ENCODE peak calls at places on chromosome 14, in eight cellular contexts. C is testis, K is right lobe of liver, X is neural progenitor cell, J is heart right ventricle, B is colonic mucosa, E is tibial artery, D is transverse colon. H is an unnamed sample. For H3K4me1, the result is how much of the 10 kb centered on the place peaks cover.

GRCh38 chr14:100677152-100677924 is 49.4 kb upstream of the DLK1 start:
- DNase-seq in K (no peak), D (no peak), E (no peak), B (no peak), X (no peak), C (peak), J (peak), H (no peak)

GRCh38 chr14:92317511-92317910 is 5.5 kb upstream of the SLC24A4 start:
- DNase-seq in K (no peak), X (no peak), D (no peak), E (peak), B (no peak), J (no peak), C (no peak), H (no peak)

GRCh38 chr14:48963231-48963630 is 622.9 kb downstream of the RPS29 start:
- DNase-seq in B (no peak), C (no peak), J (no peak), E (no peak), K (no peak), D (no peak), X (no peak), H (no peak)

GRCh38 chr14:85154714-85155113 is 375.2 kb upstream of the FLRT2 start:
- DNase-seq in D (no peak), E (no peak), C (no peak), K (no peak), B (no peak), X (no peak), J (no peak), H (no peak)

GRCh38 chr14:38616959-38617358 is 361.1 kb upstream of the CLEC14A start:
- DNase-seq in D (no peak), K (no peak), J (no peak), B (no peak), C (no peak), E (no peak), X (no peak), H (peak)

GRCh38 chr14:37034410-37035285 is 137.8 kb downstream of the SLC25A21 start:
- DNase-seq in C (no peak), D (no peak), K (no peak), E (no peak), X (no peak), J (no peak), B (no peak), H (no peak)

GRCh38 chr14:39880965-39881364 is 448.7 kb upstream of the FBXO33 start:
- DNase-seq in K (no peak), D (no peak), X (no peak), J (no peak), E (no peak), C (no peak), B (no peak), H (no peak)

GRCh38 chr14:44657688-44658388 is 150.8 kb upstream of the FSCB start:
- DNase-seq in B (no peak), D (no peak), X (peak), E (no peak), J (no peak), C (peak), K (no peak), H (no peak)

GRCh38 chr14:94058674-94059138 is 22.3 kb downstream of the DDX24 start:
- DNase-seq in B (no peak), D (no peak), J (no peak), E (no peak), K (no peak), X (no peak), C (peak), H (no peak)

GRCh38 chr14:34951286-34951685 is 31.5 kb upstream of the SRP54 start:
- DNase-seq in J (no peak), E (no peak), C (no peak), B (no peak), X (no peak), D (no peak), K (no peak), H (no peak)

GRCh38 chr14:100084591-100084990 is 19.4 kb downstream of the EVL start:
- DNase-seq in J (no peak), B (no peak), K (no peak), C (peak), X (no peak), E (no peak), D (no peak), H (no peak)

GRCh38 chr14:22140623-22141022 is 448.4 kb downstream of the DAD1 start:
- DNase-seq in E (no peak), K (no peak), C (no peak), B (no peak), X (no peak), D (no peak), J (no peak), H (no peak)

GRCh38 chr14:28751467-28752058 is 15.0 kb upstream of the FOXG1 start:
- DNase-seq in B (peak), C (peak), X (peak), K (no peak), J (no peak), E (no peak), D (no peak), H (no peak)

GRCh38 chr14:45426685-45427282 is 173.8 kb upstream of the MIS18BP1 start:
- DNase-seq in D (no peak), C (no peak), E (no peak), X (peak), K (no peak), B (no peak), J (no peak), H (no peak)

GRCh38 chr14:92503756-92504491 is 9.7 kb upstream of the RIN3 start:
- DNase-seq in J (no peak), D (no peak), X (no peak), E (no peak), B (no peak), C (peak), K (peak), H (no peak)

GRCh38 chr14:100077441-100077840 is 12.2 kb downstream of the EVL start:
- DNase-seq in D (no peak), K (no peak), B (peak), J (no peak), E (no peak), C (peak), X (no peak), H (no peak)

GRCh38 chr14:105141486-105142281 is 26.9 kb downstream of the JAG2 start:
- DNase-seq in X (no peak), K (peak), E (peak), D (peak), B (no peak), J (no peak), C (no peak), H (no peak)

GRCh38 chr14:77061630-77062029 is 33.1 kb upstream of the IRF2BPL start:
- DNase-seq in X (no peak), C (no peak), B (no peak), D (no peak), K (no peak), E (no peak), J (no peak), H (no peak)

GRCh38 chr14:101591582-101591981 is 30.3 kb downstream of the DIO3 start:
- DNase-seq in J (no peak), B (no peak), D (no peak), E (no peak), C (no peak), X (no peak), K (no peak), H (no peak)

GRCh38 chr14:64747327-64747726 is 43.1 kb downstream of the PLEKHG3 start:
- DNase-seq in D (no peak), J (no peak), X (no peak), C (no peak), E (no peak), B (no peak), K (no peak), H (no peak)

GRCh38 chr14:64743061-64743460 is 38.8 kb downstream of the PLEKHG3 start:
- DNase-seq in C (no peak), J (no peak), D (no peak), E (no peak), B (no peak), X (no peak), K (no peak), H (no peak)

GRCh38 chr14:64746298-64747250 is 42.4 kb downstream of the PLEKHG3 start:
- DNase-seq in E (no peak), J (no peak), B (no peak), K (no peak), D (no peak), C (no peak), X (no peak), H (no peak)

GRCh38 chr14:64748521-64748920 is 44.3 kb downstream of the PLEKHG3 start:
- DNase-seq in K (no peak), J (no peak), X (no peak), E (no peak), C (no peak), B (no peak), D (no peak), H (no peak)

DNA sequence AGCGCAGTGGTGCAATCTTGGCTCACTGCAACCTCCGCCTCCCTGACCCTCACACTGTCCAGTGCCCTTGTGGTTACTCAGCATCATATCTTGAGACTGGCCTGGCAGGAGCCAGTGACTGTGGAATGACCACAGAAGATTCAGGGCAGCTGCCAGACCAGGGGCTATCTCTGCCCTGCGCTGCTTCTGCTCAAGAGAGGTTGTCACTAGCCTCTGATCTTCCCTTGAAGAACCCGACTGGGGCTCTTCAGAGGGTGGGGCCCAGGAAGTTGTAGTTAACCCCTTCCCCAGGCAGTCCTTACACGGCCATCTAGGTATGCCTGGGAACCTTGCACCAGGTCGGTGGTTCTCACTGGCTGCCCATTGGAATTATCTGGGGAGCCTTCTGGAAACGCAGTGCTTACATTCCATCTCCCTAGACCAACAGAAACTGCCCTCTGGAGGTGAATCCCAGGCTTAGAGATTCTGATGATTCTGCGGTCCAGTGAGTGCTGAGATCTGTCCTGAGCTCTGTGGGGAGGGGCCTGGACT is 41.4 kb downstream of the PLEKHG3 start:
- DNase-seq in D (no peak), J (no peak), C (no peak), B (no peak), E (peak), X (peak), K (no peak), H (no peak)
- TF ChIP-seq CTCF in D (no peak), J (peak), C (no peak), B (no peak), E (no peak), X (peak), K (no peak), H (no peak)

GRCh38 chr14:69483765-69484443 is 624 bp upstream of the PLEKHD1 start:
- DNase-seq in C (peak), B (no peak), D (peak), K (no peak), X (peak), J (peak), E (no peak), H (no peak)

GRCh38 chr14:69485261-69485660 is 733 bp downstream of the PLEKHD1 start:
- DNase-seq in B (no peak), E (no peak), X (no peak), D (no peak), C (no peak), K (no peak), J (no peak), H (no peak)

GRCh38 chr14:69485701-69486100 is 1.2 kb downstream of the PLEKHD1 start:
- DNase-seq in J (no peak), E (no peak), K (no peak), C (no peak), B (no peak), X (no peak), D (no peak), H (no peak)

GRCh38 chr14:69481815-69482568 is 2.5 kb upstream of the PLEKHD1 start:
- DNase-seq in D (no peak), K (no peak), B (no peak), E (no peak), J (no peak), C (no peak), X (no peak), H (no peak)

GRCh38 chr14:69484444-69485113 is at the start of gene PLEKHD1:
- DNase-seq in B (peak), K (no peak), J (no peak), C (no peak), X (peak), E (no peak), D (no peak), H (peak)
- H3K4me3 ChIP-seq in B (peak), K (peak), J (peak), C (peak), X (peak), E (peak), D (peak), H (peak)

GRCh38 chr14:75164809-75165208 is 11.6 kb downstream of the TMED10 start:
- DNase-seq in K (no peak), J (no peak), E (no peak), B (no peak), C (no peak), X (no peak), D (no peak), H (no peak)
- H3K4me1 ChIP-seq in K (half or more), J (half or more), E (half or more), B (under half), C (half or more), X (under half), D (under half), H (half or more)

DNA sequence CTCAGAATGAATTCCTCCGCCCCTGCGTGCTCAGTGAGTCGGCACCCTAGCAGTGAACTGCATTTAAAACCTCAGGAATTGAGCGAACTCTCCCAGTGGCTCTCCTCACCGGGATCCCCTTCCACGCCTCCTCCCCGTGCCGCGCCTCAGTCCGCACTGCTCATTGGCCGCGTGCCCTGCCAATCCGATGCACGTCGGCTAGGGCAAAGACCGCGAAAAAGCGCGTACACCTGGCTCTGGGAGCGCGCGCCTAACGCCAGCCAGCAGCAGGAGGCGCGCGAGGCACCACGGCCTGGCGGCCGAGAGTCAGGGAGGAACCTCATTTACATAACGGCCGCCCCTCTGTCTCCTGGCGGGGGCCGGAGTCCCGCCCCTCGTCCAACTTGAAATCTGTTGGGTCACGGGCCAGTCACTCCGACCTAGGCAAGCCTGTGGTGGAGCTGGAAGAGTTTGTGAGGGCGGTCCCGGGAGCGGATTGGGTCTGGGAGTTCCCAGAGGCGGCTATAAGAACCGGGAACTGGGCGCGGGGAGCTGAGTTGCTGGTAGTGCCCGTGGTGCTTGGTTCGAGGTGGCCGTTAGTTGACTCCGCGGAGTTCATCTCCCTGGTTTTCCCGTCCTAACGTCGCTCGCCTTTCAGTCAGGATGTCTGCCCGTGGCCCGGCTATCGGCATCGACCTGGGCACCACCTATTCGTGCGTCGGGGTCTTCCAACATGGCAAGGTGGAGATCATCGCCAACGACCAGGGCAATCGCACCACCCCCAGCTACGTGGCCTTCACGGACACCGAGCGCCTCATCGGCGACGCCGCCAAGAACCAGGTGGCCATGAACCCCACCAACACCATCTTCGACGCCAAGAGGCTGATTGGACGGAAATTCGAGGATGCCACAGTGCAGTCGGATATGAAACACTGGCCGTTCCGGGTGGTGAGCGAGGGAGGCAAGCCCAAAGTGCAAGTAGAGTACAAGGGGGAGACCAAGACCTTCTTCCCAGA is at the start of gene HSPA2:
- DNase-seq in B (peak), X (peak), K (peak), D (peak), J (peak), E (peak), C (peak), H (peak)
- TF ChIP-seq CTCF in B (peak), X (peak), K (peak), D (peak), J (peak), E (peak), C (peak), H (peak)

DNA sequence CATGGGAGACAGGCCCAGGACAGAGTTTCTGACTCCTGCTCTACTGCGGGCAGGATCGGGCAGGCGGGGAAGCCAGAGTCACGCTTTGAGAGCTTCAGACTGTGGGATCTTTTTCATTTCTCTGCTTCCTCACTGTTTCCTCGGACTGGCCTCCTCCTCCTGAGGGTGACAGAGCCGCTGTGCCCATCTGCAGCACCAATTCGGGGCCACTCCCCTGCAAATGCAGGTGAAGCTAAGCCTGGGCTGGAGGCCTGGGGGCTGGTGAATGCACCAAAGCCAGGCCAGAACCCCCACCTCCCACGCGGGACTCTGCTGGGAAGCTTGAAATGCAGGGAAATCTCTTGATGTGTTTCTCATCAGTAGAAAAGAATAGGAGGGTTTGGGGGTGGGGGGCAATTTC is 77.5 kb downstream of the FOXN3 start:
- DNase-seq in B (no peak), J (no peak), K (no peak), E (no peak), X (no peak), D (no peak), C (no peak), H (no peak)
- H3K4me3 ChIP-seq in B (no peak), J (no peak), K (no peak), E (no peak), X (no peak), D (no peak), C (no peak), H (no peak)

DNA sequence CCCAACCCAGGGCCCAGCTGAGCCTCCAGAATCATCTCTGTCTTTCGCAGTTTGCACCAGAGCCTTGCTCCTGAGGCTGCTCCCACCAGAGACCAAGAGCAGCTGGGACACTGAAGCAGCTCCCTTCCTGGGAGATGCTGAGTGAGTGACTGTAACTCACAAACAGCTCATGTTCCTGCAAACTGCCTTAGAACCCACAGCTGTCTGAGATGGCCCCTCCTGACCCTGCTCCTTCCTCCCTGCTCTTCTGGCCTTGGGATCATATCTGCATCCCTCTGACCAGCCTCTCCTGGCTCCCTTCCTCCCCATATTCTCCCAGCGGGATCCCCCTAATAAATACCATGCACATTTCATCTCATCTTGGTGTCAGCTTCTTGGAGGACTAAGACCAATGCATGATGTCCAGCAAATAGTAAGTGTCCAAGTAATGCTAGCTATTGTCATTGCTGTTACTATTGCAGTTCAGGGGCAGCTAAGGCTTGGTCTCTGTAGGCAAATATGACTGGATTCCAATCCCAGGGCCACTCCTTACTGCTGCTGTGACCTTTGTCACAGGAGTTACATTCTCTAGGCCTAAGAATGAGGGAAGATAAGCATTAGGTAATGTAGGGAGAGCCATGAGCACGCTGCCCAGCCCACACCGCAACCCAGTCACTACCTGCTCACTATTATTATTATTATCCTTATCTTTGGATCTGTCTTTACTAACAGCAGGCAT is 47.9 kb downstream of the SYNE3 start:
- DNase-seq in J (no peak), X (no peak), E (no peak), D (peak), C (no peak), K (no peak), B (peak), H (no peak)
- H3K4me1 ChIP-seq in J (half or more), X (under half), E (under half), D (under half), C (under half), K (under half), B (under half), H (under half)

DNA sequence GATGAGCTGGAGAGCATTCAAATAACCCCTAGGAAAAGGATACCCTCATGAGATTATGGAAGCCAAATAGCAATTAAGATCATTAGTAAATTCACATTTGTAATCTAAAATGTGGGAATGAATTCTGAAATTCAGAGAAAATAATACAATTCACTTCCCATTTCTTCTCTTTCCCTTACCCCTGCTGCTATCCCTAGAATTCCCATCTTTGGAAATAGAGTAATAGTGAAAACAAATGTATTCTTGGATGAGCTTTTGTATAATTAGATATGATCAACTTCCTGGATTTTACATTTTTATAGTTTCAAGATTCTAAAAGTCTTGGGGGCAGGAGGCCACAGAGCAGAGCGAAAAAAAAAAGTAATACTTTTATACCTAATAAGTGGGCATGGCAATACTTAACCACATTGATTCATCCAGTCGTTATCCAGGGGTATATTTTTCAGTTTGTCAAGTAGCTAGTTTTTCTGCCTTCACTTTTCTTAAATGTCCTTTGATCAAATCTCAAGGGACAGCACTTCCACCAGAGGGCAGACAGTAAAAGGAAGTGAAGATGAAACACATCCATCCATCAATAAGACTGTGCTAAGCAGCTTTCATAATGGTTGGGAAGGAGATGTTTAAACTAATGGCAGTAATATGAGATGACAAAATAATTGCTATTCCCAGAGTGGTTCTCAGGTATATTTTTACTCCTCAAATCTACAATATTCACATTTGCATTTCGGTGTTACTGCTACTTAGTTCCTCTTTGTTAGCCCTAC is 401.3 kb downstream of the DIO2 start:
- DNase-seq in B (no peak), K (no peak), C (peak), E (no peak), J (no peak), X (peak), D (peak), H (no peak)
- TF ChIP-seq CTCF in B (no peak), K (peak), C (peak), E (no peak), J (no peak), X (peak), D (peak), H (no peak)